ENCODE peak calls at places on chromosomes 7 and 10, in four cellular contexts. F is A549, O is K562, T is H1. J is an unnamed sample.

GRCh38 chr7:158595068-158595467 is 7.4 kb upstream of the PTPRN2 start:
- DNase-seq in F (no peak), O (no peak), T (no peak), J (no peak)

GRCh38 chr10:120607710-120608703 is 151.0 kb downstream of the PLPP4 start:
- DNase-seq in F (no peak), O (no peak), T (no peak), J (no peak)

GRCh38 chr10:3354171-3354570 is 181.6 kb upstream of the PITRM1 start:
- DNase-seq in F (no peak), O (no peak), T (no peak), J (no peak)

GRCh38 chr10:67618116-67618515 is 77.9 kb downstream of the CTNNA3 start:
- DNase-seq in F (no peak), O (no peak), T (no peak), J (no peak)

GRCh38 chr7:116885724-116886123 is 23.3 kb downstream of the CAPZA2 start:
- DNase-seq in F (no peak), O (no peak), T (no peak), J (no peak)

GRCh38 chr7:21194936-21195335 is 232.9 kb upstream of the SP4 start:
- DNase-seq in F (no peak), O (no peak), T (no peak), J (no peak)

GRCh38 chr7:41573017-41573416 is 129.9 kb downstream of the INHBA start:
- DNase-seq in F (no peak), O (no peak), T (no peak), J (no peak)

GRCh38 chr7:30478349-30479228 is at the start of gene NOD1:
- DNase-seq in F (peak), O (peak), T (peak), J (peak)

GRCh38 chr7:42677751-42678231 is 234.1 kb downstream of the C7orf25 start:
- DNase-seq in F (no peak), O (no peak), T (no peak), J (no peak)

GRCh38 chr10:49071221-49071761 is 44.0 kb downstream of the VSTM4 start:
- DNase-seq in F (no peak), O (no peak), T (peak), J (no peak)

GRCh38 chr10:126021833-126022500 is 125.6 kb downstream of the FANK1 start:
- DNase-seq in F (no peak), O (no peak), T (no peak), J (no peak)

GRCh38 chr7:77388055-77388454 is 28.1 kb downstream of the GSAP start:
- DNase-seq in F (no peak), O (no peak), T (no peak), J (peak)

GRCh38 chr10:14397069-14397468 is 66.3 kb upstream of the FRMD4A start:
- DNase-seq in F (no peak), O (no peak), T (no peak), J (no peak)

GRCh38 chr10:101840741-101841453 is 2.7 kb downstream of the KCNIP2 start:
- DNase-seq in F (peak), O (peak), T (peak), J (peak)

GRCh38 chr10:120794390-120794789 is 56.8 kb upstream of the WDR11 start:
- DNase-seq in F (no peak), O (no peak), T (no peak), J (no peak)

GRCh38 chr7:44173911-44174693 is 15.1 kb downstream of the GCK start:
- DNase-seq in F (no peak), O (no peak), T (no peak), J (no peak)

GRCh38 chr7:159166530-159166929 is 21.9 kb upstream of the VIPR2 start:
- DNase-seq in F (no peak), O (no peak), T (no peak), J (no peak)

GRCh38 chr7:101826081-101826835 is 8.8 kb downstream of the CUX1 start:
- DNase-seq in F (no peak), O (no peak), T (no peak), J (no peak)

GRCh38 chr7:8208661-8209060 is 53.3 kb downstream of the ICA1 start:
- DNase-seq in F (no peak), O (no peak), T (no peak), J (no peak)
- TF ChIP-seq RNF2 in F (no peak), O (no peak), T (no peak), J (no peak)

DNA sequence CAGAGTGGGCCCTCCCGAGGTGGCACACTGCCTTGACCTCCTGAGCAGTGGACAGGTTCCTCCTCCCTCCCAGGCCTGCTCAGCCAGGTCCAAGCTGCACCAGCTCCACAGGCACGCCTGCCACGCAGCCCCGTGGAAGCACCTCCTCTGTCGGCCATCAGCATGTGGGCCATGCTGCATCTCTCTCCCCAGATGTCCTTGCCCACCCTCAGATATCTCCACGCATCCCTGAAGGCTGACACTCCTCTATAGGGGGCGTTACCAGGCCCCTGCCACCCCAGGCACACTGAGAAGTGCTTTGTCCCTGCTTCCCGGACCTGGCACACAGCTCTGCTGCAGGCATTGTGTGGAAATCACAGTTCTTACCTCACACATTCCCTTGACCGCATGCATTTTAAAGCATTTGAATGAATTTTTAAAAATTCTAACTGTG is 598.5 kb downstream of the SDK1 start:
- DNase-seq in F (no peak), O (no peak), T (no peak), J (no peak)
- TF ChIP-seq RNF2 in F (no peak), O (no peak), T (no peak), J (no peak)

DNA sequence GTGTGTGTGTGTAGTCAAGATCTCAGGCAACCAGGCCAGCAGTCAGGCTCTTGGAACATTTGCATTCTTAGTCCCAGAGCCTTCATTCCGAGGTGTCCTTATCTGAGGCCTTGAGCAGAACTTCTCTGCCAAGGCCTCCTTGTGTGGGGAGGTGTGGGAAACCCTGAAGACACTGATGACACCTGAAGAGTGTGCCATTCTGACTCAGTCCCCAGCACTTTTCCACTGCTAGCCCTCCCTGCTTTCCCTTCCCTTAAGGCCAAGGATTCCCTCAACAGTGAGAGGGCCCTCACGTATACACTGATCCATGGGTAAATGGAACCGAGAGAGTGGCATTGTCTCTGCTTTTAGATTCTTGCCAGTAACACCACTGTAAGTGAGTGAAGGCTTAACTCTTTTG is 30.3 kb downstream of the TRDMT1 start:
- DNase-seq in F (no peak), O (no peak), T (no peak), J (no peak)
- TF ChIP-seq RNF2 in F (no peak), O (no peak), T (no peak), J (no peak)

DNA sequence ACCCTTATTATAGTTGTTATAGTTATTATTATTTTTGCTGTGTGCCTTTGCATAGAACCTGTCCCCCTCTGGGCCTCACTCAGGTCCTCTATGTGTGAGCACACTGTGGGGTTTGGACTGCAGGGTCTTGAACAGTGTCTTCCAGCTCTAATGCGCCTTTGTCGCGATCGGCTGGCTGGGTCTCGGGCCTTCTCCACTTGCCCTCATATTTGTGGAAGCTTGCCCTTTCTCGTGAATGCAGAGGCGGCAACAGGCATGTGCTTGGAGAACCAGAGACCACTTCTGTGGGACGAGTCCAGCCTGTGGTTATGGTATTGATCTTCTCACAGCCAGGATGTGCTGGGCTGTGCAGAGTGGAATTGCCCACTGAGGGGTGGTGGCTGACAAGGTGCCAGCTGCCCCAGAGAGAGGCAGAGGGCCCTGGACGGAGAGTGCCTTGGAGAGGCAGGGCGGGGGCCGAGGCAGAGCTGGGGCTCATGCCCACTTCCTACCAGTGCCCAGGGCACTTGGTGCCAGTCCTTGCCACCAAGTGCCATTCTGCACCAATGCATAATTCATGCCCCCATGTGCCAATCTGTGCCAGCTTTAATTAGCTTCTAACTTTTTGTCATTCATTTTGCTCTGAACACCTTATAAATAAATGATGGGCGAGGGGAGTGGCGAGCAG is 6.8 kb upstream of the CDH23 start:
- DNase-seq in F (no peak), O (no peak), T (no peak), J (no peak)
- TF ChIP-seq RNF2 in F (no peak), O (no peak), T (no peak), J (no peak)